ENCODE peak calls at places on chromosomes 5 and 9, in four cellular contexts. M is K562, U is HL-60, T is GM12878. Z is an unnamed sample.
A peak's percentile ranks its signal among the peaks of the same experiment; 100 is the strongest.

GRCh38 chr9:80059979-80060378 is 488.2 kb downstream of the TLE4 start:
- DNase-seq in T (no peak), U (no peak), M (no peak), Z (no peak)

GRCh38 chr5:11247224-11247623 is 486.2 kb upstream of the DAP start:
- DNase-seq in T (no peak), U (no peak), M (no peak), Z (no peak)

GRCh38 chr5:140044041-140044440 is 942 bp upstream of the NRG2 start:
- DNase-seq in M (no peak), T (no peak), U (no peak), Z (no peak)

GRCh38 chr5:128470663-128471062 is 67.4 kb downstream of the FBN2 start:
- DNase-seq in T (no peak), U (no peak), M (no peak), Z (no peak)

GRCh38 chr5:57332350-57332749 is 150.3 kb downstream of the ACTBL2 start:
- DNase-seq in U (no peak), T (no peak), M (no peak), Z (no peak)

GRCh38 chr5:149317281-149318048 is 27.8 kb upstream of the GRPEL2 start:
- DNase-seq in U (peak; percentile 8), M (peak; percentile 67), T (no peak), Z (peak; percentile 44)

GRCh38 chr9:121322037-121322736 is 47.9 kb downstream of the STOM start:
- DNase-seq in M (no peak), T (no peak), U (peak; percentile 21), Z (no peak)

GRCh38 chr5:179805529-179806249 is 977 bp downstream of the MGAT4B start:
- DNase-seq in U (no peak), T (no peak), M (peak; percentile 79), Z (peak; percentile 78)

GRCh38 chr9:105295986-105296385 is 51.5 kb downstream of the SLC44A1 start:
- DNase-seq in M (no peak), U (no peak), T (no peak), Z (no peak)

GRCh38 chr5:73095564-73096238 is 24.7 kb upstream of the TMEM171 start:
- DNase-seq in U (no peak), M (no peak), T (no peak), Z (no peak)

GRCh38 chr5:149517461-149518122 is 33.6 kb downstream of the CSNK1A1 start:
- DNase-seq in T (no peak), U (no peak), M (no peak), Z (no peak)

DNA sequence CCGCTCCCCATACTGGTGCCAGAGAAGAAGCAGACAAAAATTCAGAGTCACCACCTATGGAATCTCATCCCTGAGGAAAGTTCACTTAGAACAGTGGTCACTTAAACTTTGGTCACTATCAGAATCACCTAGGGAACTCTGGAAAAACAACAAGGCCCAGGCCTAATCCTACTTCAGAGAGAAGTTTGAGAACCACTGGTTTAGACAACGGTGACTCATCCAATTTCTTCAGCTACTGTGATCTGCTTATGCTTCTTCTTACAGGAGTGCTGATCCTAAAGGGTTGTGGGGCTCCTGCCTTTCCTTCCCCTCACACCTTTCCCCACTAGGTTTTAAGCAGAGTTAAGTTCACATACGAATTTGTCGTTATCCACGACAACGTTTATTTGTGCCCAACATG is 194.7 kb upstream of the KLF4 start:
- DNase-seq in U (no peak), T (no peak), M (no peak), Z (no peak)
- TF ChIP-seq SPI1 in U (no peak), T (no peak), M (no peak), Z (no peak)

GRCh38 chr9:70030156-70030555 is 13.5 kb upstream of the MAMDC2 start:
- DNase-seq in T (no peak), M (no peak), U (no peak), Z (no peak)

GRCh38 chr9:70031141-70031545 is 12.5 kb upstream of the MAMDC2 start:
- DNase-seq in T (no peak), U (no peak), M (no peak), Z (no peak)

GRCh38 chr9:70036641-70037040 is 7.0 kb upstream of the MAMDC2 start:
- DNase-seq in M (no peak), T (no peak), U (no peak), Z (no peak)

DNA sequence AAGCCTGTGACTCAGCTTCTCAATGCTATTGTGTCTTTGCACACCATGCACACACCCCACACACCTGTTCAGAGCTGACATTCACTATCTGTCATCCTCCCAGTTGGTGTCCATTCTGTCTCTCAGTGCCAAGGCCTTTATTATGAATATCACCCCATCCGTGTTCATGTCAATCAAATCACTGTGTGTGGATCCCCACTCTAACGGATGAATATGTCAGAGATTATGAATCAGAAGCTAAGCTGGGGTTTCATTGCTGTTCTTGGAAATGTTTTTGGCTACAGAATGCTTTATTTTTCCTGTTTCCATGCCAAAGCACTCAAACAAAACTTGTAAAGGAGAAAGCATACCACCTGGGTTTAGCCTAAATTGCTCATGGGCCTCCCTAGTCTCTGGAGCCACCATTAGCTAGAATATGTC is 9.3 kb upstream of the MAMDC2 start:
- DNase-seq in U (no peak), T (no peak), M (no peak), Z (no peak)
- TF ChIP-seq POLR2AphosphoS5 in U (no peak), T (no peak), M (no peak), Z (no peak)

GRCh38 chr5:65926893-65927292 is 518 bp downstream of the ERBIN start:
- DNase-seq in U (no peak), T (no peak), M (no peak), Z (no peak)
- TF ChIP-seq SPI1 in U (no peak), T (no peak), M (no peak), Z (no peak)

GRCh38 chr5:141508440-141508807 is 19.5 kb downstream of the PCDHGC5 start:
- DNase-seq in T (no peak), U (no peak), M (no peak), Z (no peak)
- TF ChIP-seq POLR2AphosphoS5 in T (no peak), U (no peak), M (no peak), Z (no peak)

GRCh38 chr9:125329978-125330377 is 68.4 kb downstream of the GAPVD1 start:
- DNase-seq in U (no peak), T (no peak), M (no peak), Z (no peak)

GRCh38 chr9:125323615-125324014 is 62.0 kb downstream of the GAPVD1 start:
- DNase-seq in U (no peak), M (no peak), T (no peak), Z (no peak)

GRCh38 chr9:125330587-125330986 is 69.0 kb downstream of the GAPVD1 start:
- DNase-seq in T (no peak), U (no peak), M (no peak), Z (no peak)

DNA sequence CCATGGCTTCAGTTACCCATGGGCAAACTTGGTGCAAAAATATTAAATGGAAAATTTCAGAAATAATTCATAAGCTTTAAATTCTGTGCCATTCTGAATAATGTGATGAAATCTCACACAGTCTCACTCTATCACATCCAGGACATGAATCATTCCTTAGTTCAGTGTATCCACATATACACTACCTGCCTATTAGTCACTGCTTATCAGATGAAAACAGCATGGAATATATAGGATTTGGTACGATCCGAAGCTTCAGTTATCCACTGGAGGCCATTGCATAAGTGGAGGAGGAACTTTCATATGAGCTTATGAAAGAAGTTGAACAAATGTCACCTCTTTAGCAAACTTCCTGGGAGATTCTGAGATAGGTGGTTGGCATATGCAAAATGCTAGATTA is 64.2 kb downstream of the GAPVD1 start:
- DNase-seq in T (no peak), M (no peak), U (no peak), Z (no peak)
- TF ChIP-seq SPI1 in T (no peak), M (no peak), U (no peak), Z (no peak)

GRCh38 chr5:143888912-143889311 is 77.0 kb downstream of the HMHB1 start:
- DNase-seq in U (no peak), T (no peak), M (no peak), Z (no peak)

GRCh38 chr5:143886621-143887301 is 74.8 kb downstream of the HMHB1 start:
- DNase-seq in U (no peak), M (no peak), T (no peak), Z (no peak)

GRCh38 chr5:143889986-143890385 is 78.0 kb downstream of the HMHB1 start:
- DNase-seq in U (no peak), M (no peak), T (no peak), Z (no peak)

GRCh38 chr5:143887901-143888648 is 76.1 kb downstream of the HMHB1 start:
- DNase-seq in M (no peak), T (no peak), U (no peak), Z (no peak)

DNA sequence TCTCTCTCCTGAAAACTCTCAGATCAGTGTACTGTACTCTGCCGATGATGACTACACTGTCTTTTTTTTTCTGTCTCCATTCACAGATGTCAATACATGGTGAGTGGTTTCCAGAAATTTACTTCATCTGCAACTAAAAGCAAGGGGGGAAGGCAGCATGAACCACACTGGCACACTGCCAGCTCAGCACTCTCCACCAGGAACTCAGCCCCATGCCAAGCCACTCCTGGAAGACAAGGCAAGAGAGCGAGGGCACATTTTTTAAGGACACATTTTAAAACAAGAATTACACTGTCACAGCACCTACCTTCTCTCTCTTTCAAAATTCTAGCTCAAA is 75.3 kb downstream of the HMHB1 start:
- DNase-seq in M (no peak), U (no peak), T (no peak), Z (no peak)
- TF ChIP-seq POLR2AphosphoS5 in M (no peak), U (no peak), T (no peak), Z (no peak)

GRCh38 chr5:17343675-17344074 is 126.2 kb downstream of the BASP1 start:
- DNase-seq in U (no peak), T (peak; percentile 57), M (no peak), Z (peak; percentile 13)

GRCh38 chr5:17340816-17341215 is 123.4 kb downstream of the BASP1 start:
- DNase-seq in U (no peak), T (no peak), M (no peak), Z (no peak)

GRCh38 chr5:17346811-17347210 is 129.4 kb downstream of the BASP1 start:
- DNase-seq in M (no peak), T (no peak), U (no peak), Z (no peak)
- TF ChIP-seq SPI1 in M (no peak), T (no peak), U (no peak), Z (no peak)

GRCh38 chr9:118281787-118282186 is 577.6 kb downstream of the TLR4 start:
- DNase-seq in M (no peak), U (no peak), T (no peak), Z (no peak)
- TF ChIP-seq POLR2AphosphoS5 in M (no peak), U (no peak), T (no peak), Z (no peak)

DNA sequence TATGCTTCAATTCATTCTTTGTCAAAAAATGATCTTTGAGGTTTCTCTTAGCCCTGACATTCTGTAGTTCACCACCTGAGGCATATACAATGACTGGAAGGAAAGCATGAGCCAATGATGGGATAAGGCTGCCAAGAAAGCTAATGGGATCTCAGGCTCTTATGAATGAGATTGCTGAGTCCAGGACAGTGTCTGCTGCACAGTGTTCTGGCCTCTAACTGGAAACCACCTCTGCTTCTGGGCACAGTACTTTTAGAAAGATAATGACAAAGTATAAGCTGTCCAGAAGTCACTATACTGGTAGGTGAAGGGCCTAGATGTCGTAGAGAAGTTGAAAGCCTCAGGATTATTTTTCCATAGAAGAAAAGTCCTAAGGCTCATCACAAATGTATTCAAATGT is 69.1 kb upstream of the PAPPA start:
- DNase-seq in T (no peak), U (no peak), M (no peak), Z (no peak)
- TF ChIP-seq SPI1 in T (no peak), U (no peak), M (no peak), Z (no peak)